ENCODE peak calls at places on chromosomes 13 and 19, in five cellular contexts. M is AG10803, I is PC-3, V is choroid plexus epithelial cell, O is cardiac muscle cell. L is an unnamed sample.

GRCh38 chr19:21838646-21839045 is 2.7 kb upstream of the ZNF43 start:
- DNase-seq in M (no peak), I (no peak), V (peak; percentile 54), O (no peak), L (no peak)

GRCh38 chr13:97043302-97043701 is 49.0 kb upstream of the OXGR1 start:
- DNase-seq in M (peak; percentile 85), I (no peak), V (peak; percentile 97), O (no peak), L (no peak)

GRCh38 chr13:78193853-78194252 is 275.2 kb upstream of the EDNRB start:
- DNase-seq in M (peak; percentile 16), I (no peak), V (no peak), O (no peak), L (peak; percentile 62)

GRCh38 chr19:54179921-54180452 is 7.0 kb upstream of the TMC4 start:
- DNase-seq in M (no peak), I (peak; percentile 16), V (peak; percentile 88), O (peak; percentile 89), L (peak; percentile 54)

GRCh38 chr13:44013666-44014291 is 134.1 kb downstream of the LACC1 start:
- DNase-seq in M (peak; percentile 46), I (peak; percentile 33), V (peak; percentile 75), O (no peak), L (peak; percentile 94)

GRCh38 chr13:111486801-111487200 is 166.4 kb downstream of the TEX29 start:
- DNase-seq in M (no peak), I (no peak), V (no peak), O (no peak), L (no peak)

GRCh38 chr13:44313674-44314073 is 60.0 kb upstream of the SERP2 start:
- DNase-seq in M (peak; percentile 80), I (peak; percentile 86), V (peak; percentile 63), O (no peak), L (no peak)

GRCh38 chr19:39212377-39212742 is 8.3 kb upstream of the SYCN start:
- DNase-seq in M (no peak), I (peak; percentile 32), V (peak; percentile 14), O (no peak), L (no peak)

GRCh38 chr19:56403261-56403660 is 871 bp upstream of the ZNF583 start:
- DNase-seq in M (peak; percentile 0), I (no peak), V (peak; percentile 36), O (peak; percentile 1), L (no peak)

GRCh38 chr13:69389899-69390298 is 717.7 kb upstream of the ATXN8OS start:
- DNase-seq in M (no peak), I (peak; percentile 19), V (peak; percentile 1), O (no peak), L (no peak)

GRCh38 chr19:6226012-6226411 is 53.8 kb downstream of the MLLT1 start:
- DNase-seq in M (no peak), I (no peak), V (no peak), O (no peak), L (no peak)

GRCh38 chr13:93857126-93857525 is 622.4 kb downstream of the DCT start:
- DNase-seq in M (peak; percentile 60), I (no peak), V (peak; percentile 56), O (no peak), L (no peak)

GRCh38 chr13:48221301-48222190 is 11.5 kb upstream of the ITM2B start:
- DNase-seq in M (no peak), I (no peak), V (peak; percentile 44), O (no peak), L (no peak)

GRCh38 chr13:104318121-104318520 is 1251.9 kb upstream of the SLC10A2 start:
- DNase-seq in M (no peak), I (peak; percentile 38), V (peak; percentile 84), O (peak; percentile 9), L (no peak)

GRCh38 chr13:53743906-53744305 is 715.3 kb downstream of the OLFM4 start:
- DNase-seq in M (no peak), I (no peak), V (no peak), O (no peak), L (no peak)

GRCh38 chr13:51130348-51130747 is 19.3 kb upstream of the C13orf42 start:
- DNase-seq in M (no peak), I (no peak), V (no peak), O (no peak), L (no peak)

GRCh38 chr13:106373989-106374572 is 161.4 kb downstream of the EFNB2 start:
- DNase-seq in M (peak; percentile 86), I (no peak), V (peak; percentile 89), O (no peak), L (peak; percentile 58)

GRCh38 chr13:95181586-95181985 is 119.7 kb downstream of the ABCC4 start:
- DNase-seq in M (no peak), I (no peak), V (no peak), O (no peak), L (no peak)

GRCh38 chr19:14629557-14629956 is 45.1 kb downstream of the ADGRE3 start:
- DNase-seq in M (no peak), I (no peak), V (no peak), O (no peak), L (no peak)

GRCh38 chr19:12733369-12733896 is 1.1 kb downstream of the TRIR start:
- DNase-seq in M (peak; percentile 51), I (peak; percentile 53), V (peak; percentile 64), O (no peak), L (no peak)

GRCh38 chr19:42150353-42150752 is 18.1 kb upstream of the POU2F2 start:
- DNase-seq in M (no peak), I (no peak), V (no peak), O (no peak), L (no peak)

GRCh38 chr13:75416327-75417005 is 65.5 kb downstream of the TBC1D4 start:
- DNase-seq in M (no peak), I (no peak), V (no peak), O (peak; percentile 30), L (no peak)
- TF ChIP-seq CTCF in M (no peak), I (no peak), V (no peak), O (no peak), L (no peak)

DNA sequence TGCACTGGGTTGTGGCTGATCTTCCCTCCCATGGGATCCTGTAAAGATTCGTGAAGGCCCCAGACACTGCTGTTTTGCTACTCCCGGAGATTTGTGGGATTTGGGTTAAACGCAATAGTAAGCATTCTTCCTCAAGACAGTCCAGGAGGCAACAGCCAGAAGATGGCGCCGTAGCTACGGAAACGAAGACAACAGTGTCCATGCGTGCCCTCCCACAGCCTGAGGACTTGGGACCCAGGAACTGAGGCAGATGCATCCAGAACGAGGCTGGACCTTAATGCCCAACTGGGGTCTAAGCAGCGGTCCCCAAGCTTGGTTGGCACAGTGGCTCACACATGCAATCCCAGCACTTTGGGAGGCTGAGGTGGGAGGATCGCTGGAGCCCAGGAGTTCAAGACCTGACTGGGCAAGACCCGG is 57.6 kb upstream of the ZNF507 start:
- DNase-seq in M (peak; percentile 80), I (peak; percentile 60), V (peak; percentile 85), O (peak; percentile 70), L (peak; percentile 31)
- H3K4me3 ChIP-seq in M (no peak overlapping the region), I (no peak overlapping the region), V (peak overlapping the region; percentile 20), O (no peak overlapping the region), L (no peak overlapping the region)

GRCh38 chr19:4495471-4495870 is 22.8 kb downstream of the PLIN4 start:
- DNase-seq in M (no peak), I (no peak), V (no peak), O (no peak), L (no peak)
- TF ChIP-seq CTCF in M (no peak), I (peak; percentile 46), V (peak; percentile 20), O (no peak), L (peak; percentile 12)

DNA sequence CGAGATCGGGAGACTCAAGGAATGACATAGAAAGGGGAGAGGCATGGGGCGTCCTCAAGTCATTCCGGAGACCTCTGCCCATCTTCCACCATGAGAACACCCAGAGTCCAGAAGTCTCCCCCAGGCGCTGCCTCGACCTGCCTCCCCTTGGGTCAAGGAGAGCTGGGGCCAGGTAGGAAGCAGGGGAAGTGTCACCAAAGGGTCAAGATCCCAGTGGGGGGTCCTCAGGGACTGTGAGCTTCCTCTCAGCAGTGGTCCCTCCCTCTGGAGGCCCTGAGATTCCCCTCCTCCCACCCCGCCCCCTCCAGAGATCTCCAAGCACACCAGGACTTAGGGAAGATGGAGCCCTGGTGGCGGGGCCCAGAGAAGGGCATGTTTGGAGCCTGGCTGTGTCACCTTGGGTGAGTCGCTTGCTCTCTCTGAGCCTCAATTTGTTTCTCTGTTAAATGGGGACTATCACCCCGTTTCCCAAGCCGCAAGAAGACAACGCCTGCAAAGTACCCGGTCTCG is 919 bp downstream of the DACT3 start:
- DNase-seq in M (no peak), I (no peak), V (no peak), O (peak; percentile 71), L (no peak)
- H3K4me3 ChIP-seq in M (peak overlapping the region; percentile 71), I (peak overlapping the region; percentile 64), V (peak overlapping the region; percentile 61), O (peak overlapping the region; percentile 85), L (no peak overlapping the region)

GRCh38 chr13:91042870-91043269 is 304.6 kb upstream of the MIR17HG start:
- DNase-seq in M (no peak), I (no peak), V (no peak), O (no peak), L (no peak)

GRCh38 chr13:91046715-91047327 is 300.7 kb upstream of the MIR17HG start:
- DNase-seq in M (no peak), I (no peak), V (peak; percentile 11), O (peak; percentile 22), L (no peak)

GRCh38 chr13:91045351-91046034 is 302.0 kb upstream of the MIR17HG start:
- DNase-seq in M (no peak), I (peak; percentile 33), V (peak; percentile 46), O (peak; percentile 16), L (no peak)
- TF ChIP-seq CTCF in M (no peak), I (peak; percentile 59), V (peak; percentile 55), O (peak; percentile 34), L (peak; percentile 63)

L was measured in retinal pigment epithelial cell.